ENCODE peak calls at places on chromosome 3, in five cellular contexts. One of them, this sample, is unnamed.
A peak's percentile ranks its signal among the peaks of the same experiment; 100 is the strongest.

GRCh38 chr3:36648241-36649034 is 115.9 kb downstream of the DCLK3 start:
- DNase-seq in COLO829: no peak
- DNase-seq in islet precursor cell: no peak
- DNase-seq in NCI-H2171 treated with DMSO at 0.1 percent for 48 hours: no peak
- DNase-seq in ovary: no peak
- DNase-seq in this sample: peak; percentile 95

GRCh38 chr3:67884345-67884744 is 229.9 kb upstream of the SUCLG2 start:
- DNase-seq in COLO829: no peak
- DNase-seq in NCI-H2171 treated with DMSO at 0.1 percent for 48 hours: no peak
- DNase-seq in ovary: no peak
- DNase-seq in islet precursor cell: no peak
- DNase-seq in this sample: no peak

GRCh38 chr3:114071786-114072185 is 15.2 kb downstream of the QTRT2 start:
- DNase-seq in islet precursor cell: no peak
- DNase-seq in ovary: no peak
- DNase-seq in NCI-H2171 treated with DMSO at 0.1 percent for 48 hours: no peak
- DNase-seq in COLO829: no peak
- DNase-seq in this sample: no peak

GRCh38 chr3:32969656-32970055 is 18.2 kb downstream of the CCR4 start:
- DNase-seq in islet precursor cell: peak; percentile 54
- DNase-seq in ovary: no peak
- DNase-seq in NCI-H2171 treated with DMSO at 0.1 percent for 48 hours: no peak
- DNase-seq in COLO829: no peak
- DNase-seq in this sample: no peak

GRCh38 chr3:5330152-5330810 is 142.8 kb downstream of the EDEM1 start:
- DNase-seq in COLO829: peak; percentile 20
- DNase-seq in NCI-H2171 treated with DMSO at 0.1 percent for 48 hours: no peak
- DNase-seq in ovary: no peak
- DNase-seq in islet precursor cell: no peak
- DNase-seq in this sample: peak; percentile 37

GRCh38 chr3:136720091-136720490 is 32.1 kb downstream of the STAG1 start:
- DNase-seq in ovary: no peak
- DNase-seq in COLO829: no peak
- DNase-seq in islet precursor cell: no peak
- DNase-seq in NCI-H2171 treated with DMSO at 0.1 percent for 48 hours: no peak
- DNase-seq in this sample: no peak

GRCh38 chr3:127209840-127210653 is 17.1 kb downstream of the PRR23E start:
- DNase-seq in ovary: no peak
- DNase-seq in islet precursor cell: peak; percentile 48
- DNase-seq in COLO829: no peak
- DNase-seq in NCI-H2171 treated with DMSO at 0.1 percent for 48 hours: no peak
- DNase-seq in this sample: no peak

GRCh38 chr3:82087958-82088357 is 326.5 kb upstream of the GBE1 start:
- DNase-seq in ovary: no peak
- DNase-seq in COLO829: no peak
- DNase-seq in NCI-H2171 treated with DMSO at 0.1 percent for 48 hours: no peak
- DNase-seq in islet precursor cell: peak; percentile 78
- DNase-seq in this sample: peak; percentile 56

GRCh38 chr3:158221426-158221825 is 111.5 kb downstream of the RSRC1 start:
- DNase-seq in ovary: no peak
- DNase-seq in NCI-H2171 treated with DMSO at 0.1 percent for 48 hours: no peak
- DNase-seq in islet precursor cell: no peak
- DNase-seq in COLO829: no peak
- DNase-seq in this sample: no peak

GRCh38 chr3:12015627-12016026 is 11.4 kb downstream of the SYN2 start:
- DNase-seq in NCI-H2171 treated with DMSO at 0.1 percent for 48 hours: peak; percentile 57
- DNase-seq in islet precursor cell: no peak
- DNase-seq in ovary: no peak
- DNase-seq in COLO829: no peak
- DNase-seq in this sample: no peak

GRCh38 chr3:15645740-15646490 is 44.4 kb downstream of the BTD start:
- DNase-seq in COLO829: peak; percentile 45
- DNase-seq in NCI-H2171 treated with DMSO at 0.1 percent for 48 hours: no peak
- DNase-seq in ovary: no peak
- DNase-seq in islet precursor cell: peak; percentile 94
- DNase-seq in this sample: peak; percentile 91

GRCh38 chr3:38623539-38623938 is 25.9 kb downstream of the SCN5A start:
- DNase-seq in ovary: no peak
- DNase-seq in NCI-H2171 treated with DMSO at 0.1 percent for 48 hours: no peak
- DNase-seq in COLO829: no peak
- DNase-seq in islet precursor cell: peak; percentile 88
- DNase-seq in this sample: no peak

GRCh38 chr3:185335799-185336198 is 27.1 kb upstream of the MAP3K13 start:
- DNase-seq in NCI-H2171 treated with DMSO at 0.1 percent for 48 hours: no peak
- DNase-seq in ovary: no peak
- DNase-seq in COLO829: peak; percentile 57
- DNase-seq in islet precursor cell: peak; percentile 65
- DNase-seq in this sample: peak; percentile 58

GRCh38 chr3:165805834-165806561 is 31.2 kb downstream of the BCHE start:
- DNase-seq in COLO829: no peak
- DNase-seq in islet precursor cell: no peak
- DNase-seq in ovary: no peak
- DNase-seq in NCI-H2171 treated with DMSO at 0.1 percent for 48 hours: no peak
- DNase-seq in this sample: no peak

GRCh38 chr3:113008117-113008516 is 17.3 kb downstream of the GTPBP8 start:
- DNase-seq in COLO829: no peak
- DNase-seq in NCI-H2171 treated with DMSO at 0.1 percent for 48 hours: no peak
- DNase-seq in islet precursor cell: no peak
- DNase-seq in ovary: no peak
- DNase-seq in this sample: peak; percentile 38

GRCh38 chr3:173711619-173712018 is 314.1 kb downstream of the NLGN1 start:
- DNase-seq in ovary: no peak
- DNase-seq in COLO829: no peak
- DNase-seq in islet precursor cell: peak; percentile 57
- DNase-seq in NCI-H2171 treated with DMSO at 0.1 percent for 48 hours: no peak
- DNase-seq in this sample: no peak

GRCh38 chr3:142106536-142106935 is 42.8 kb downstream of the TFDP2 start:
- DNase-seq in NCI-H2171 treated with DMSO at 0.1 percent for 48 hours: peak; percentile 98
- DNase-seq in COLO829: no peak
- DNase-seq in islet precursor cell: no peak
- DNase-seq in ovary: no peak
- DNase-seq in this sample: no peak

GRCh38 chr3:6640907-6641306 is 220.0 kb upstream of the GRM7 start:
- DNase-seq in ovary: no peak
- DNase-seq in COLO829: no peak
- DNase-seq in islet precursor cell: no peak
- DNase-seq in NCI-H2171 treated with DMSO at 0.1 percent for 48 hours: no peak
- DNase-seq in this sample: no peak

GRCh38 chr3:148218222-148218621 is 479.5 kb upstream of the AGTR1 start:
- DNase-seq in NCI-H2171 treated with DMSO at 0.1 percent for 48 hours: no peak
- DNase-seq in COLO829: no peak
- DNase-seq in islet precursor cell: no peak
- DNase-seq in ovary: no peak
- DNase-seq in this sample: no peak

GRCh38 chr3:72579581-72580245 is 268.5 kb downstream of the SHQ1 start:
- DNase-seq in COLO829: no peak
- DNase-seq in islet precursor cell: no peak
- DNase-seq in ovary: no peak
- DNase-seq in NCI-H2171 treated with DMSO at 0.1 percent for 48 hours: no peak
- DNase-seq in this sample: no peak

GRCh38 chr3:43742935-43743334 is 52.2 kb downstream of the ABHD5 start:
- DNase-seq in NCI-H2171 treated with DMSO at 0.1 percent for 48 hours: no peak
- DNase-seq in islet precursor cell: no peak
- DNase-seq in ovary: no peak
- DNase-seq in COLO829: no peak
- DNase-seq in this sample: no peak

GRCh38 chr3:5798809-5799208 is 611.3 kb downstream of the EDEM1 start:
- DNase-seq in islet precursor cell: no peak
- DNase-seq in COLO829: no peak
- DNase-seq in NCI-H2171 treated with DMSO at 0.1 percent for 48 hours: no peak
- DNase-seq in ovary: no peak
- DNase-seq in this sample: no peak

GRCh38 chr3:52174896-52175295 is 20.7 kb upstream of the POC1A start:
- DNase-seq in ovary: no peak
- DNase-seq in NCI-H2171 treated with DMSO at 0.1 percent for 48 hours: no peak
- DNase-seq in islet precursor cell: no peak
- DNase-seq in COLO829: no peak
- DNase-seq in this sample: no peak

GRCh38 chr3:64748244-64748894 is 60.6 kb upstream of the ADAMTS9 start:
- DNase-seq in islet precursor cell: peak; percentile 64
- DNase-seq in NCI-H2171 treated with DMSO at 0.1 percent for 48 hours: no peak
- DNase-seq in COLO829: no peak
- DNase-seq in ovary: no peak
- DNase-seq in this sample: no peak

GRCh38 chr3:160477750-160478149 is 28.2 kb upstream of the TRIM59 start:
- DNase-seq in NCI-H2171 treated with DMSO at 0.1 percent for 48 hours: no peak
- DNase-seq in islet precursor cell: peak; percentile 88
- DNase-seq in COLO829: no peak
- DNase-seq in ovary: no peak
- DNase-seq in this sample: no peak

GRCh38 chr3:128337305-128337704 is 129.4 kb downstream of the DNAJB8 start:
- DNase-seq in COLO829: no peak
- DNase-seq in islet precursor cell: no peak
- DNase-seq in NCI-H2171 treated with DMSO at 0.1 percent for 48 hours: peak; percentile 95
- DNase-seq in ovary: peak; percentile 2
- DNase-seq in this sample: no peak

GRCh38 chr3:65876028-65876420 is 162.7 kb downstream of the MAGI1 start:
- DNase-seq in islet precursor cell: no peak
- DNase-seq in ovary: no peak
- DNase-seq in COLO829: no peak
- DNase-seq in NCI-H2171 treated with DMSO at 0.1 percent for 48 hours: no peak
- DNase-seq in this sample: no peak

GRCh38 chr3:125186800-125187598 is 25.5 kb downstream of the SLC12A8 start:
- DNase-seq in COLO829: no peak
- DNase-seq in islet precursor cell: no peak
- DNase-seq in ovary: no peak
- DNase-seq in NCI-H2171 treated with DMSO at 0.1 percent for 48 hours: peak; percentile 39
- DNase-seq in this sample: no peak

GRCh38 chr3:126816323-126816722 is 112.3 kb downstream of the CHCHD6 start:
- DNase-seq in COLO829: no peak
- DNase-seq in islet precursor cell: no peak
- DNase-seq in ovary: no peak
- DNase-seq in NCI-H2171 treated with DMSO at 0.1 percent for 48 hours: no peak
- DNase-seq in this sample: no peak

GRCh38 chr3:182284793-182285192 is 508.5 kb upstream of the ATP11B start:
- DNase-seq in ovary: no peak
- DNase-seq in islet precursor cell: no peak
- DNase-seq in NCI-H2171 treated with DMSO at 0.1 percent for 48 hours: no peak
- DNase-seq in COLO829: no peak
- DNase-seq in this sample: no peak

GRCh38 chr3:129312671-129313414 is 34.2 kb downstream of the HMCES start:
- DNase-seq in ovary: no peak
- DNase-seq in COLO829: no peak
- DNase-seq in islet precursor cell: peak; percentile 50
- DNase-seq in NCI-H2171 treated with DMSO at 0.1 percent for 48 hours: peak; percentile 4
- DNase-seq in this sample: no peak

GRCh38 chr3:5194801-5195509 is 7.4 kb downstream of the EDEM1 start:
- DNase-seq in COLO829: peak; percentile 82
- DNase-seq in islet precursor cell: peak; percentile 76
- DNase-seq in NCI-H2171 treated with DMSO at 0.1 percent for 48 hours: no peak
- DNase-seq in ovary: no peak
- DNase-seq in this sample: peak; percentile 86

GRCh38 chr3:128591728-128592426 is 58.7 kb downstream of the RPN1 start:
- DNase-seq in NCI-H2171 treated with DMSO at 0.1 percent for 48 hours: no peak
- DNase-seq in COLO829: no peak
- DNase-seq in islet precursor cell: no peak
- DNase-seq in ovary: no peak
- DNase-seq in this sample: no peak

GRCh38 chr3:43286115-43286885 is at the start of gene SNRK:
- DNase-seq in islet precursor cell: peak; percentile 90
- DNase-seq in COLO829: peak; percentile 93
- DNase-seq in ovary: peak; percentile 95
- DNase-seq in NCI-H2171 treated with DMSO at 0.1 percent for 48 hours: peak; percentile 61
- DNase-seq in this sample: peak; percentile 50

GRCh38 chr3:29746163-29746562 is 465.3 kb downstream of the RBMS3 start:
- DNase-seq in ovary: no peak
- DNase-seq in islet precursor cell: no peak
- DNase-seq in NCI-H2171 treated with DMSO at 0.1 percent for 48 hours: no peak
- DNase-seq in COLO829: no peak
- DNase-seq in this sample: no peak

GRCh38 chr3:112405845-112406244 is 72.9 kb downstream of the CD200 start:
- DNase-seq in NCI-H2171 treated with DMSO at 0.1 percent for 48 hours: no peak
- DNase-seq in ovary: no peak
- DNase-seq in islet precursor cell: no peak
- DNase-seq in COLO829: no peak
- DNase-seq in this sample: no peak

GRCh38 chr3:195870442-195870841 is 37.9 kb downstream of the TNK2 start:
- DNase-seq in COLO829: no peak
- DNase-seq in ovary: no peak
- DNase-seq in NCI-H2171 treated with DMSO at 0.1 percent for 48 hours: no peak
- DNase-seq in islet precursor cell: no peak
- DNase-seq in this sample: peak; percentile 53

GRCh38 chr3:17238029-17238428 is 353.3 kb downstream of the PLCL2 start:
- DNase-seq in COLO829: no peak
- DNase-seq in NCI-H2171 treated with DMSO at 0.1 percent for 48 hours: no peak
- DNase-seq in islet precursor cell: no peak
- DNase-seq in ovary: no peak
- DNase-seq in this sample: no peak

GRCh38 chr3:190224466-190225185 is 97.6 kb downstream of the CLDN1 start:
- DNase-seq in ovary: no peak
- DNase-seq in NCI-H2171 treated with DMSO at 0.1 percent for 48 hours: no peak
- DNase-seq in islet precursor cell: no peak
- DNase-seq in COLO829: no peak
- DNase-seq in this sample: no peak

This sample was measured in HFFc6.